ENCODE peak calls at places on chromosomes 5 and 9, in seven cellular contexts. One of them, this sample, is unnamed.

GRCh38 chr5:178238711-178239592 is 6.3 kb upstream of the PHYKPL start:
- DNase-seq in CD8-positive, alpha-beta memory T cell: peak; percentile 66
- DNase-seq in neuronal stem cell: no peak
- DNase-seq in IMR-90: no peak
- DNase-seq in GM23338: peak; percentile 35
- DNase-seq in breast epithelium: no peak
- DNase-seq in GM23248: no peak
- DNase-seq in this sample: no peak

GRCh38 chr5:178322736-178323540 is 90.3 kb upstream of the PHYKPL start:
- DNase-seq in CD8-positive, alpha-beta memory T cell: no peak
- DNase-seq in neuronal stem cell: no peak
- DNase-seq in IMR-90: no peak
- DNase-seq in GM23338: no peak
- DNase-seq in breast epithelium: no peak
- DNase-seq in GM23248: no peak
- DNase-seq in this sample: no peak

GRCh38 chr9:135501261-135502167 is 1.0 kb downstream of the MRPS2 start:
- DNase-seq in CD8-positive, alpha-beta memory T cell: peak; percentile 51
- DNase-seq in neuronal stem cell: no peak
- DNase-seq in IMR-90: no peak
- DNase-seq in GM23338: no peak
- DNase-seq in breast epithelium: no peak
- DNase-seq in GM23248: peak; percentile 86
- DNase-seq in this sample: no peak

GRCh38 chr9:8074645-8075044 is 275.1 kb upstream of the DMAC1 start:
- DNase-seq in CD8-positive, alpha-beta memory T cell: no peak
- DNase-seq in neuronal stem cell: no peak
- DNase-seq in IMR-90: no peak
- DNase-seq in GM23338: no peak
- DNase-seq in breast epithelium: no peak
- DNase-seq in GM23248: no peak
- DNase-seq in this sample: no peak

GRCh38 chr5:164941102-164941501 is 1435.7 kb downstream of the MAT2B start:
- DNase-seq in CD8-positive, alpha-beta memory T cell: no peak
- DNase-seq in neuronal stem cell: no peak
- DNase-seq in IMR-90: peak; percentile 2
- DNase-seq in GM23338: no peak
- DNase-seq in breast epithelium: no peak
- DNase-seq in GM23248: no peak
- DNase-seq in this sample: no peak

GRCh38 chr5:72228957-72229356 is 91.1 kb downstream of the MRPS27 start:
- DNase-seq in CD8-positive, alpha-beta memory T cell: no peak
- DNase-seq in neuronal stem cell: no peak
- DNase-seq in IMR-90: no peak
- DNase-seq in GM23338: no peak
- DNase-seq in breast epithelium: no peak
- DNase-seq in GM23248: no peak
- DNase-seq in this sample: peak; percentile 17

GRCh38 chr9:72863456-72864094 is 89.3 kb downstream of the ALDH1A1 start:
- DNase-seq in CD8-positive, alpha-beta memory T cell: no peak
- DNase-seq in neuronal stem cell: no peak
- DNase-seq in IMR-90: no peak
- DNase-seq in GM23338: no peak
- DNase-seq in breast epithelium: no peak
- DNase-seq in GM23248: no peak
- DNase-seq in this sample: no peak

GRCh38 chr5:66810151-66810550 is 214.0 kb downstream of the MAST4 start:
- DNase-seq in CD8-positive, alpha-beta memory T cell: no peak
- DNase-seq in neuronal stem cell: no peak
- DNase-seq in IMR-90: no peak
- DNase-seq in GM23338: no peak
- DNase-seq in breast epithelium: no peak
- DNase-seq in GM23248: no peak
- DNase-seq in this sample: no peak

GRCh38 chr5:124121198-124121597 is 609.2 kb downstream of the CSNK1G3 start:
- DNase-seq in CD8-positive, alpha-beta memory T cell: no peak
- DNase-seq in neuronal stem cell: no peak
- DNase-seq in IMR-90: no peak
- DNase-seq in GM23338: no peak
- DNase-seq in breast epithelium: no peak
- DNase-seq in GM23248: no peak
- DNase-seq in this sample: no peak

GRCh38 chr5:83744851-83745250 is 24.2 kb upstream of the HAPLN1 start:
- DNase-seq in CD8-positive, alpha-beta memory T cell: no peak
- DNase-seq in neuronal stem cell: no peak
- DNase-seq in IMR-90: peak; percentile 17
- DNase-seq in GM23338: no peak
- DNase-seq in breast epithelium: no peak
- DNase-seq in GM23248: peak; percentile 17
- DNase-seq in this sample: no peak

GRCh38 chr5:130740047-130740569 is 424.9 kb downstream of the HINT1 start:
- DNase-seq in CD8-positive, alpha-beta memory T cell: no peak
- DNase-seq in neuronal stem cell: no peak
- DNase-seq in IMR-90: no peak
- DNase-seq in GM23338: no peak
- DNase-seq in breast epithelium: no peak
- DNase-seq in GM23248: no peak
- DNase-seq in this sample: no peak

GRCh38 chr5:149500922-149501582 is 50.2 kb downstream of the CSNK1A1 start:
- DNase-seq in CD8-positive, alpha-beta memory T cell: no peak
- DNase-seq in neuronal stem cell: no peak
- DNase-seq in IMR-90: peak; percentile 94
- DNase-seq in GM23338: no peak
- DNase-seq in breast epithelium: no peak
- DNase-seq in GM23248: peak; percentile 90
- DNase-seq in this sample: no peak

GRCh38 chr9:37936965-37937364 is 33.0 kb upstream of the SLC25A51 start:
- DNase-seq in CD8-positive, alpha-beta memory T cell: no peak
- DNase-seq in neuronal stem cell: no peak
- DNase-seq in IMR-90: peak; percentile 90
- DNase-seq in GM23338: no peak
- DNase-seq in breast epithelium: no peak
- DNase-seq in GM23248: peak; percentile 96
- DNase-seq in this sample: peak; percentile 67

GRCh38 chr5:94745786-94746730 is 127.6 kb downstream of the SLF1 start:
- DNase-seq in CD8-positive, alpha-beta memory T cell: no peak
- DNase-seq in neuronal stem cell: no peak
- DNase-seq in IMR-90: peak; percentile 59
- DNase-seq in GM23338: no peak
- DNase-seq in breast epithelium: no peak
- DNase-seq in GM23248: peak; percentile 71
- DNase-seq in this sample: no peak

GRCh38 chr5:122458278-122458872 is 146.3 kb downstream of the SNCAIP start:
- DNase-seq in CD8-positive, alpha-beta memory T cell: no peak
- DNase-seq in neuronal stem cell: no peak
- DNase-seq in IMR-90: peak; percentile 24
- DNase-seq in GM23338: peak; percentile 72
- DNase-seq in breast epithelium: no peak
- DNase-seq in GM23248: peak; percentile 49
- DNase-seq in this sample: no peak

GRCh38 chr5:33513786-33514185 is 73.0 kb downstream of the TARS1 start:
- DNase-seq in CD8-positive, alpha-beta memory T cell: no peak
- DNase-seq in neuronal stem cell: no peak
- DNase-seq in IMR-90: no peak
- DNase-seq in GM23338: no peak
- DNase-seq in breast epithelium: no peak
- DNase-seq in GM23248: peak; percentile 67
- DNase-seq in this sample: no peak

GRCh38 chr5:143241892-143242291 is 161.6 kb downstream of the NR3C1 start:
- DNase-seq in CD8-positive, alpha-beta memory T cell: no peak
- DNase-seq in neuronal stem cell: no peak
- DNase-seq in IMR-90: peak; percentile 75
- DNase-seq in GM23338: no peak
- DNase-seq in breast epithelium: no peak
- DNase-seq in GM23248: peak; percentile 63
- DNase-seq in this sample: no peak

GRCh38 chr5:181111010-181111409 is 20.0 kb downstream of the OR2V1 start:
- DNase-seq in CD8-positive, alpha-beta memory T cell: no peak
- DNase-seq in neuronal stem cell: no peak
- DNase-seq in IMR-90: no peak
- DNase-seq in GM23338: peak; percentile 34
- DNase-seq in breast epithelium: no peak
- DNase-seq in GM23248: no peak
- DNase-seq in this sample: no peak

GRCh38 chr5:181114844-181115778 is 15.9 kb downstream of the OR2V1 start:
- DNase-seq in CD8-positive, alpha-beta memory T cell: no peak
- DNase-seq in neuronal stem cell: no peak
- DNase-seq in IMR-90: peak; percentile 46
- DNase-seq in GM23338: peak; percentile 68
- DNase-seq in breast epithelium: no peak
- DNase-seq in GM23248: peak; percentile 71
- DNase-seq in this sample: no peak

GRCh38 chr5:181119105-181119504 is 11.9 kb downstream of the OR2V1 start:
- DNase-seq in CD8-positive, alpha-beta memory T cell: no peak
- DNase-seq in neuronal stem cell: no peak
- DNase-seq in IMR-90: no peak
- DNase-seq in GM23338: no peak
- DNase-seq in breast epithelium: no peak
- DNase-seq in GM23248: no peak
- DNase-seq in this sample: no peak

GRCh38 chr5:181118369-181118768 is 12.6 kb downstream of the OR2V1 start:
- DNase-seq in CD8-positive, alpha-beta memory T cell: no peak
- DNase-seq in neuronal stem cell: no peak
- DNase-seq in IMR-90: no peak
- DNase-seq in GM23338: no peak
- DNase-seq in breast epithelium: no peak
- DNase-seq in GM23248: no peak
- DNase-seq in this sample: no peak

DNA sequence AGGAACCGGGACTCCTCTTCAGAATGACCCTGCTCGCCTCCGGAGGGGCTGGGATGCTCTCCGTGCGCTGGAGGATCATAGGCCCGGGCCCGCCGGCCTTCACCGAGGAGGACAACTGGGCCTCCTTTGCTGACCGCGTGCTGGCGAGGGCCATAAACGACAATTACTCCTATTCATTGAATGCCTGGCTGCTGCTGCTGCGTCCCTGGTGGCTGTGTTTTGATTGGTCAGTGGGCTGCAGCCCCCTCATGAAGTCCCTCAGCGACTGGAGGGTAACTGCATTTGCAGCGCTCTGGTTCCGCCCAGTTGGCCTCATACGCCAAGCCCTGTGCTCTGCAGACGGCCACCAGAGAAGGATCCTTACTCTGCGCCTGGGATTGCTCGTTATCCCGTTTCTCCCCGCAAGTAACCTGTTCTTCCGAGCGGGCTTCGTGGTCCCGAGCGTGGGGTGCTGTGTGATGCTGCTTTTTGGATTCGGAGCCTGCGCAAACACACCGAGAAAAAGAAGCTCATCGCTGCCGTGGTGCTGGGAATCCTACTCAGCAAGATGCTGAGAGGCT is 16.6 kb downstream of the OR2V1 start:
- DNase-seq in CD8-positive, alpha-beta memory T cell: no peak
- DNase-seq in neuronal stem cell: no peak
- DNase-seq in IMR-90: no peak
- DNase-seq in GM23338: peak; percentile 40
- DNase-seq in breast epithelium: no peak
- DNase-seq in GM23248: no peak
- DNase-seq in this sample: no peak
- H3K27me3 ChIP-seq in CD8-positive, alpha-beta memory T cell: peaks cover 17% of the 10 kb centered on the region
- H3K27me3 ChIP-seq in neuronal stem cell: peaks cover 9% of the 10 kb centered on the region
- H3K27me3 ChIP-seq in IMR-90: peaks cover 21% of the 10 kb centered on the region
- H3K27me3 ChIP-seq in GM23338: peaks cover 61% of the 10 kb centered on the region
- H3K27me3 ChIP-seq in breast epithelium: peaks cover 75% of the 10 kb centered on the region
- H3K27me3 ChIP-seq in GM23248: peaks cover 33% of the 10 kb centered on the region
- H3K27me3 ChIP-seq in this sample: peaks cover 95% of the 10 kb centered on the region

GRCh38 chr5:139148306-139148705 is 49.9 kb downstream of the SIL1 start:
- DNase-seq in CD8-positive, alpha-beta memory T cell: no peak
- DNase-seq in neuronal stem cell: no peak
- DNase-seq in IMR-90: no peak
- DNase-seq in GM23338: no peak
- DNase-seq in breast epithelium: peak; percentile 81
- DNase-seq in GM23248: no peak
- DNase-seq in this sample: no peak
- H3K27ac ChIP-seq in CD8-positive, alpha-beta memory T cell: no peak overlapping the region
- H3K27ac ChIP-seq in neuronal stem cell: no peak overlapping the region
- H3K27ac ChIP-seq in IMR-90: no peak overlapping the region
- H3K27ac ChIP-seq in GM23338: no peak overlapping the region
- H3K27ac ChIP-seq in breast epithelium: peak overlapping the region; percentile 89
- H3K27ac ChIP-seq in GM23248: no peak overlapping the region
- H3K27ac ChIP-seq in this sample: no peak overlapping the region

GRCh38 chr9:137268538-137269201 is 8.9 kb upstream of the TOR4A start:
- DNase-seq in CD8-positive, alpha-beta memory T cell: no peak
- DNase-seq in neuronal stem cell: no peak
- DNase-seq in IMR-90: no peak
- DNase-seq in GM23338: no peak
- DNase-seq in breast epithelium: no peak
- DNase-seq in GM23248: no peak
- DNase-seq in this sample: peak; percentile 34
- H3K4me3 ChIP-seq in CD8-positive, alpha-beta memory T cell: no peak overlapping the region
- H3K4me3 ChIP-seq in neuronal stem cell: no peak overlapping the region
- H3K4me3 ChIP-seq in IMR-90: no peak overlapping the region
- H3K4me3 ChIP-seq in GM23338: no peak overlapping the region
- H3K4me3 ChIP-seq in breast epithelium: no peak overlapping the region
- H3K4me3 ChIP-seq in GM23248: no peak overlapping the region
- H3K4me3 ChIP-seq in this sample: peak overlapping the region; percentile 34

GRCh38 chr5:1359713-1360112 is 14.8 kb upstream of the CLPTM1L start:
- DNase-seq in CD8-positive, alpha-beta memory T cell: no peak
- DNase-seq in neuronal stem cell: no peak
- DNase-seq in IMR-90: no peak
- DNase-seq in GM23338: no peak
- DNase-seq in breast epithelium: no peak
- DNase-seq in GM23248: no peak
- DNase-seq in this sample: no peak
- H3K27me3 ChIP-seq in CD8-positive, alpha-beta memory T cell: peaks cover 23% of the 10 kb centered on the region
- H3K27me3 ChIP-seq in neuronal stem cell: no peaks in the 10 kb centered on the region
- H3K27me3 ChIP-seq in IMR-90: peaks cover 52% of the 10 kb centered on the region
- H3K27me3 ChIP-seq in GM23338: no peaks in the 10 kb centered on the region
- H3K27me3 ChIP-seq in breast epithelium: peaks cover 85% of the 10 kb centered on the region
- H3K27me3 ChIP-seq in GM23248: peaks cover 60% of the 10 kb centered on the region
- H3K27me3 ChIP-seq in this sample: no peaks in the 10 kb centered on the region

GRCh38 chr9:101487443-101487855 is 46.2 kb upstream of the RNF20 start:
- DNase-seq in CD8-positive, alpha-beta memory T cell: no peak
- DNase-seq in neuronal stem cell: no peak
- DNase-seq in IMR-90: no peak
- DNase-seq in GM23338: peak; percentile 11
- DNase-seq in breast epithelium: no peak
- DNase-seq in GM23248: no peak
- DNase-seq in this sample: no peak

GRCh38 chr9:101484046-101484445 is 48.5 kb upstream of the ALDOB start:
- DNase-seq in CD8-positive, alpha-beta memory T cell: no peak
- DNase-seq in neuronal stem cell: no peak
- DNase-seq in IMR-90: no peak
- DNase-seq in GM23338: no peak
- DNase-seq in breast epithelium: no peak
- DNase-seq in GM23248: no peak
- DNase-seq in this sample: no peak

GRCh38 chr9:101481296-101481695 is 45.7 kb upstream of the ALDOB start:
- DNase-seq in CD8-positive, alpha-beta memory T cell: no peak
- DNase-seq in neuronal stem cell: no peak
- DNase-seq in IMR-90: no peak
- DNase-seq in GM23338: no peak
- DNase-seq in breast epithelium: no peak
- DNase-seq in GM23248: peak; percentile 11
- DNase-seq in this sample: no peak

GRCh38 chr9:101486693-101487442 is 46.8 kb upstream of the RNF20 start:
- DNase-seq in CD8-positive, alpha-beta memory T cell: no peak
- DNase-seq in neuronal stem cell: peak; percentile 69
- DNase-seq in IMR-90: peak; percentile 54
- DNase-seq in GM23338: peak; percentile 93
- DNase-seq in breast epithelium: no peak
- DNase-seq in GM23248: peak; percentile 83
- DNase-seq in this sample: peak; percentile 36

GRCh38 chr9:101485873-101486692 is 47.6 kb upstream of the RNF20 start:
- DNase-seq in CD8-positive, alpha-beta memory T cell: no peak
- DNase-seq in neuronal stem cell: peak; percentile 38
- DNase-seq in IMR-90: peak; percentile 41
- DNase-seq in GM23338: peak; percentile 81
- DNase-seq in breast epithelium: no peak
- DNase-seq in GM23248: peak; percentile 71
- DNase-seq in this sample: peak; percentile 26
- H3K27ac ChIP-seq in CD8-positive, alpha-beta memory T cell: no peak overlapping the region
- H3K27ac ChIP-seq in neuronal stem cell: no peak overlapping the region
- H3K27ac ChIP-seq in IMR-90: peak overlapping the region; percentile 75
- H3K27ac ChIP-seq in GM23338: no peak overlapping the region
- H3K27ac ChIP-seq in breast epithelium: peak overlapping the region; percentile 52
- H3K27ac ChIP-seq in GM23248: peak overlapping the region; percentile 33
- H3K27ac ChIP-seq in this sample: peak overlapping the region; percentile 96